ENCODE peak calls at places on chromosomes 11 and 22, in four cellular contexts. O is body of pancreas, R is fibroblast of lung, I is lower leg skin. F is an unnamed sample.

GRCh38 chr11:34209809-34210208 is 104.4 kb downstream of the NAT10 start:
- DNase-seq in O (no peak), R (no peak), I (no peak), F (no peak)

GRCh38 chr11:70834984-70835560 is 417.3 kb downstream of the SHANK2 start:
- DNase-seq in O (no peak), R (no peak), I (no peak), F (no peak)

GRCh38 chr11:13924801-13925327 is 37.7 kb upstream of the SPON1 start:
- DNase-seq in O (no peak), R (no peak), I (no peak), F (no peak)

GRCh38 chr11:1832181-1832988 is 2.4 kb upstream of the SYT8 start:
- DNase-seq in O (peak), R (peak), I (no peak), F (no peak)

GRCh38 chr22:30196141-30196866 is 50.3 kb downstream of the LIF start:
- DNase-seq in O (peak), R (peak), I (peak), F (peak)

GRCh38 chr11:1049911-1050580 is 13.5 kb upstream of the MUC6 start:
- DNase-seq in O (peak), R (no peak), I (no peak), F (no peak)

GRCh38 chr11:21564095-21564494 is 628.8 kb upstream of the ANO5 start:
- DNase-seq in O (no peak), R (no peak), I (no peak), F (no peak)

GRCh38 chr11:46391578-46392420 is at the start of gene CHRM4:
- DNase-seq in O (peak), R (peak), I (no peak), F (no peak)

GRCh38 chr22:20429254-20430100 is 8.1 kb downstream of the SCARF2 start:
- DNase-seq in O (peak), R (no peak), I (peak), F (no peak)

DNA sequence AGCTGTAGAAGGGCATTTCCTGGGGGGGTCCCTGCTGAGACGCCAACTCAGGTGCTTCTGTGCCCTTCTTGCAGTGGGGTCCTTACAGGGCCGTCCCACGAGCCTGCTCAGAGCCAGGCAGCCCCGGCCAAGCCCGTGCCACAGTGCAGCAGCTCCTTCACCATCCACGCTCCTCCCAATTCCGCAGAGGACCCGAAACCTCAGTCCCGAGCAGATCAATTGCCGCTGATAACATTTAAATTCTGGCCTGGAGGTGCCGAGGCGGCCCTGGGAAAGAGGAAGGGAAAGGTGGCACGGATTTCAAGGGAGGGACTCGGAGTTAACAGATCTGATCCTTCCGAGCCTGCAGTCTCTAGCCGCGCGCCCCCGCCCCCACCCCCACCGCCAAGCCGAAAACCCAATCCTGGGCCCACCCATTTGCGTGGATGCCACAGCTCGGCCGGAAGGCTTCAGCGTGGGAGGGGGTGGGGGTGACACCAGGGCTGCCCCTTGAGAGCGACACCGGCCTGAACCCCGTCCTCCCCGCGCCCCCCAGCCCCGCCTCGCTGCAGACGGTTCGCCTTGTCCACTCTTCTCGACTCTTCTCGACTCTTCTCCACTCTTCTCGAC is 32.3 kb upstream of the JAM3 start:
- DNase-seq in O (peak), R (no peak), I (no peak), F (no peak)
- H3K4me3 ChIP-seq in O (peak), R (peak), I (peak), F (peak)

GRCh38 chr22:37750596-37751162 is 53.8 kb downstream of the TRIOBP start:
- DNase-seq in O (no peak), R (no peak), I (no peak), F (no peak)

GRCh38 chr22:37751449-37752188 is 54.8 kb downstream of the TRIOBP start:
- DNase-seq in O (no peak), R (no peak), I (no peak), F (no peak)

GRCh38 chr22:37753746-37754145 is 54.0 kb upstream of the GCAT start:
- DNase-seq in O (peak), R (peak), I (no peak), F (no peak)

GRCh38 chr22:37749831-37750595 is 53.2 kb downstream of the TRIOBP start:
- DNase-seq in O (no peak), R (peak), I (no peak), F (no peak)

DNA sequence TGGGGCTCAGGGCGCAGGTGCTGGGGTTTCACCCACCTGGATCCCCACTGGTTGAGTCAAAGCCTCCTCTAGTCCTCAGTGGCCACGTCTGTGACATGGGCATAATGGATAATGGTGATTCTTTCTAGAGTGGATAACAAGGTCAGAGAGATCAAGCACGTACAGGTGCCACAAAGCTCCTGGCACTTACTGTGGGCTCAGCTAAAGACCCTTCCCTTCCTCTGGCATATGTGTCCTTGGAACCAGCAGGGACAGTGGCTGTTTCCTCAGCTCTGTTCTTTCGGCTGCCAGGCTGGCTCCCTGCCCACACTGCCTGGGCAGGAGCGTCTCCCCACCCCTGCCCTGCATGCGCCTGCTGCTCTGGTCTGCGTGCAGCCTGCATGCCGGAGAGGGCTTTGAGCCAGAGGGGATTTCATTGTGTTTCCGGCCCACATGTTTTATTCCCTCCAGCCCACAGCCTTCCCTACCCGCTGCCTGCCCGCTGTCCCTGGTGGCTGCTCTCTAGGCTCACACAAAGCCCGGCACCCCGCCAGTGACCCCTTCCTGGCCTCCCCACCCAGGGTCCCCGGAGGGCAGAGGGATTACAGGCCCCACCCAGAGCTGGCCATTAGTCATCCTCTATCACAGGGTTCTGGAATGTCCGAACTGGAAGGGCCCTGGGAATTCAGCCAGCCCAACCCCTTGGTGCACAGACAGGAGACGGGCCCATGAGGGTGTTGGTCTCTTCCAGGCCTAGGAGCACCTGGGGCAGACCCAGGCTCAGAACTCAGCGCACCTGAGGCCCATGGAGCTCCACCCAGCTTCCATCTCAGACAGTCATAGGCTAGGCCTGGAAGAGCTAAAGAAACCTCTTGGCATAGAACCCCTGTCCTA is 55.3 kb upstream of the GCAT start:
- DNase-seq in O (peak), R (peak), I (peak), F (peak)
- TF ChIP-seq CTCF in O (peak), R (no peak), I (no peak), F (no peak)

GRCh38 chr11:86804871-86805415 is 4.6 kb downstream of the PRSS23 start:
- DNase-seq in O (no peak), R (no peak), I (no peak), F (no peak)

GRCh38 chr11:86802601-86803051 is 2.3 kb downstream of the PRSS23 start:
- DNase-seq in O (peak), R (peak), I (no peak), F (no peak)

GRCh38 chr11:86803136-86803535 is 2.8 kb downstream of the PRSS23 start:
- DNase-seq in O (no peak), R (no peak), I (no peak), F (no peak)

GRCh38 chr11:86802146-86802545 is 1.8 kb downstream of the PRSS23 start:
- DNase-seq in O (no peak), R (no peak), I (no peak), F (no peak)

GRCh38 chr11:86803641-86804040 is 3.3 kb downstream of the PRSS23 start:
- DNase-seq in O (no peak), R (no peak), I (no peak), F (no peak)
- H3K4me3 ChIP-seq in O (no peak), R (no peak), I (no peak), F (no peak)

DNA sequence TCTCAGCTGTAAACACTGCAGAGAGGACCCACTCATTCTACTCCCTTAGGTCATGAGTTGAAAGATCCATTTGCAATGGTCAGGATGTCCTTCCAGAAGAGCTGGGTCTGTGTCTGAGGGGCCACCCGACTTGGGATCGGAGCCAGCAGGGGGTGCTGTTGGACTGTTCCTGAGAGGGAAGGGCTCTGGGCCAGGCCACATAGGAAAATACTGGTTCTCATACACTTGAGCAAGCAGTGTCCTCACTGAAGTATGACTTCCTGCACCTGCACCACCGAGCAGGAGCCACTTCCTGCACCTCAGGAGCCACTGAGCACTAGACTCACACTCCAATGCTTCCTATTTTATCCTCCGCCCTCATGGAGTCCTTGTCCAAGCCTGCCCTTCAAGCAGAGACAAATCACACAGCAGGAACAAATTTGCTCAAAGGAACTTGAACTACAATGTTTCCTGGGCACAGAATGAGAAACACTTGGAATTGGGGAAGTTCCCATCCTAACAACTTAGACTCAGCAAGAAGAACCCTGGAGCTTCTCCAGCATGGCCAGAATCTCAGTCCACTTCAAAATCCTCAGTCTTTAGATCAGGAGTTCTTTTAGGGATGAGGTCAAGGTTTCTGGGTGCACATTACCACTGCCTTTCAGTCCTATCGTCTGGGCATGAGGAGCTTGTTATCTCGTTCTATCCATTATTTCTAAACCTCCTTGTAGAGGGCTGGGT is 36.6 kb upstream of the VPREB1 start:
- DNase-seq in O (peak), R (peak), I (peak), F (peak)
- TF ChIP-seq CTCF in O (peak), R (peak), I (no peak), F (peak)